ENCODE peak calls at places on chromosomes 3 and 15, in seven cellular contexts. One of them, this sample, is unnamed. For H3K4me1, the result is how much of the 10 kb centered on the place peaks cover.

GRCh38 chr15:30953183-30953582 is 38.2 kb downstream of the MTMR10 start:
- DNase-seq in SK-N-SH: no peak
- DNase-seq in HepG2: no peak
- DNase-seq in HCT116: no peak
- DNase-seq in GM12878: no peak
- DNase-seq in H1: no peak
- DNase-seq in K562: no peak
- DNase-seq in this sample: no peak

GRCh38 chr3:37922721-37923575 is 61.3 kb downstream of the CTDSPL start:
- DNase-seq in SK-N-SH: no peak
- DNase-seq in HepG2: no peak
- DNase-seq in HCT116: no peak
- DNase-seq in GM12878: no peak
- DNase-seq in H1: no peak
- DNase-seq in K562: peak
- DNase-seq in this sample: no peak

GRCh38 chr3:65596511-65597224 is 442.1 kb downstream of the MAGI1 start:
- DNase-seq in SK-N-SH: peak
- DNase-seq in HepG2: no peak
- DNase-seq in HCT116: no peak
- DNase-seq in GM12878: no peak
- DNase-seq in H1: no peak
- DNase-seq in K562: no peak
- DNase-seq in this sample: no peak

GRCh38 chr3:45995370-45996192 is at the start of gene FYCO1:
- DNase-seq in SK-N-SH: peak
- DNase-seq in HepG2: peak
- DNase-seq in HCT116: peak
- DNase-seq in GM12878: peak
- DNase-seq in H1: peak
- DNase-seq in K562: peak
- DNase-seq in this sample: peak

GRCh38 chr3:132395126-132395525 is 22.2 kb upstream of the DNAJC13 start:
- DNase-seq in SK-N-SH: no peak
- DNase-seq in HepG2: no peak
- DNase-seq in HCT116: no peak
- DNase-seq in GM12878: no peak
- DNase-seq in H1: no peak
- DNase-seq in K562: no peak
- DNase-seq in this sample: no peak

GRCh38 chr3:10417849-10418248 is 87.5 kb downstream of the ATP2B2 start:
- DNase-seq in SK-N-SH: peak
- DNase-seq in HepG2: peak
- DNase-seq in HCT116: peak
- DNase-seq in GM12878: no peak
- DNase-seq in H1: no peak
- DNase-seq in K562: peak
- DNase-seq in this sample: no peak

GRCh38 chr3:193909387-193909786 is 226.6 kb upstream of the HES1 start:
- DNase-seq in SK-N-SH: no peak
- DNase-seq in HepG2: no peak
- DNase-seq in HCT116: no peak
- DNase-seq in GM12878: peak
- DNase-seq in H1: no peak
- DNase-seq in K562: no peak
- DNase-seq in this sample: no peak

GRCh38 chr3:18445421-18446066 is 20.4 kb upstream of the SATB1 start:
- DNase-seq in SK-N-SH: peak
- DNase-seq in HepG2: no peak
- DNase-seq in HCT116: no peak
- DNase-seq in GM12878: no peak
- DNase-seq in H1: no peak
- DNase-seq in K562: no peak
- DNase-seq in this sample: no peak

GRCh38 chr3:23239181-23240068 is 36.3 kb downstream of the UBE2E2 start:
- DNase-seq in SK-N-SH: no peak
- DNase-seq in HepG2: no peak
- DNase-seq in HCT116: no peak
- DNase-seq in GM12878: no peak
- DNase-seq in H1: no peak
- DNase-seq in K562: no peak
- DNase-seq in this sample: no peak

GRCh38 chr15:29259233-29259632 is 10.4 kb downstream of the NSMCE3 start:
- DNase-seq in SK-N-SH: no peak
- DNase-seq in HepG2: no peak
- DNase-seq in HCT116: no peak
- DNase-seq in GM12878: no peak
- DNase-seq in H1: no peak
- DNase-seq in K562: peak
- DNase-seq in this sample: no peak

GRCh38 chr15:98609144-98609852 is 39.0 kb upstream of the IGF1R start:
- DNase-seq in SK-N-SH: no peak
- DNase-seq in HepG2: no peak
- DNase-seq in HCT116: peak
- DNase-seq in GM12878: no peak
- DNase-seq in H1: peak
- DNase-seq in K562: no peak
- DNase-seq in this sample: peak

GRCh38 chr3:182490601-182491485 is 302.5 kb upstream of the ATP11B start:
- DNase-seq in SK-N-SH: peak
- DNase-seq in HepG2: peak
- DNase-seq in HCT116: peak
- DNase-seq in GM12878: no peak
- DNase-seq in H1: no peak
- DNase-seq in K562: peak
- DNase-seq in this sample: peak

GRCh38 chr3:195075941-195076875 is 194.8 kb downstream of the XXYLT1 start:
- DNase-seq in SK-N-SH: peak
- DNase-seq in HepG2: no peak
- DNase-seq in HCT116: no peak
- DNase-seq in GM12878: no peak
- DNase-seq in H1: no peak
- DNase-seq in K562: no peak
- DNase-seq in this sample: no peak

GRCh38 chr15:80325206-80325605 is 73.2 kb upstream of the CTXND1 start:
- DNase-seq in SK-N-SH: no peak
- DNase-seq in HepG2: no peak
- DNase-seq in HCT116: no peak
- DNase-seq in GM12878: no peak
- DNase-seq in H1: no peak
- DNase-seq in K562: no peak
- DNase-seq in this sample: no peak

GRCh38 chr15:77144028-77144427 is 73.1 kb upstream of the TSPAN3 start:
- DNase-seq in SK-N-SH: no peak
- DNase-seq in HepG2: no peak
- DNase-seq in HCT116: no peak
- DNase-seq in GM12878: no peak
- DNase-seq in H1: no peak
- DNase-seq in K562: no peak
- DNase-seq in this sample: no peak

GRCh38 chr15:72998226-72998625 is 54.0 kb upstream of the NEO1 start:
- DNase-seq in SK-N-SH: no peak
- DNase-seq in HepG2: no peak
- DNase-seq in HCT116: no peak
- DNase-seq in GM12878: no peak
- DNase-seq in H1: no peak
- DNase-seq in K562: no peak
- DNase-seq in this sample: no peak

GRCh38 chr3:39707314-39707909 is 102.0 kb upstream of the MYRIP start:
- DNase-seq in SK-N-SH: peak
- DNase-seq in HepG2: peak
- DNase-seq in HCT116: peak
- DNase-seq in GM12878: no peak
- DNase-seq in H1: no peak
- DNase-seq in K562: peak
- DNase-seq in this sample: peak

GRCh38 chr15:83848315-83849050 is 194.6 kb downstream of the ADAMTSL3 start:
- DNase-seq in SK-N-SH: no peak
- DNase-seq in HepG2: no peak
- DNase-seq in HCT116: no peak
- DNase-seq in GM12878: no peak
- DNase-seq in H1: no peak
- DNase-seq in K562: no peak
- DNase-seq in this sample: no peak

GRCh38 chr3:46848271-46849097 is 14.8 kb downstream of the MYL3 start:
- DNase-seq in SK-N-SH: no peak
- DNase-seq in HepG2: no peak
- DNase-seq in HCT116: no peak
- DNase-seq in GM12878: no peak
- DNase-seq in H1: no peak
- DNase-seq in K562: peak
- DNase-seq in this sample: peak

GRCh38 chr3:102225407-102226132 is 209.2 kb upstream of the ZPLD1 start:
- DNase-seq in SK-N-SH: peak
- DNase-seq in HepG2: peak
- DNase-seq in HCT116: peak
- DNase-seq in GM12878: peak
- DNase-seq in H1: no peak
- DNase-seq in K562: peak
- DNase-seq in this sample: no peak

GRCh38 chr3:77605308-77605707 is 565.4 kb downstream of the ROBO2 start:
- DNase-seq in SK-N-SH: no peak
- DNase-seq in HepG2: peak
- DNase-seq in HCT116: no peak
- DNase-seq in GM12878: no peak
- DNase-seq in H1: no peak
- DNase-seq in K562: no peak
- DNase-seq in this sample: no peak

GRCh38 chr15:77834276-77834990 is 201.7 kb upstream of the LINGO1 start:
- DNase-seq in SK-N-SH: no peak
- DNase-seq in HepG2: no peak
- DNase-seq in HCT116: no peak
- DNase-seq in GM12878: no peak
- DNase-seq in H1: no peak
- DNase-seq in K562: no peak
- DNase-seq in this sample: no peak

GRCh38 chr3:66276705-66277274 is 56.0 kb downstream of the SLC25A26 start:
- DNase-seq in SK-N-SH: peak
- DNase-seq in HepG2: peak
- DNase-seq in HCT116: peak
- DNase-seq in GM12878: no peak
- DNase-seq in H1: peak
- DNase-seq in K562: peak
- DNase-seq in this sample: peak

GRCh38 chr15:82177291-82178010 is 85.1 kb downstream of the EFL1 start:
- DNase-seq in SK-N-SH: no peak
- DNase-seq in HepG2: no peak
- DNase-seq in HCT116: no peak
- DNase-seq in GM12878: no peak
- DNase-seq in H1: no peak
- DNase-seq in K562: no peak
- DNase-seq in this sample: no peak

GRCh38 chr3:37543692-37544091 is 318.0 kb upstream of the CTDSPL start:
- DNase-seq in SK-N-SH: no peak
- DNase-seq in HepG2: no peak
- DNase-seq in HCT116: no peak
- DNase-seq in GM12878: no peak
- DNase-seq in H1: no peak
- DNase-seq in K562: no peak
- DNase-seq in this sample: no peak

GRCh38 chr3:168093790-168094189 is 1.9 kb downstream of the GOLIM4 start:
- DNase-seq in SK-N-SH: no peak
- DNase-seq in HepG2: no peak
- DNase-seq in HCT116: no peak
- DNase-seq in GM12878: no peak
- DNase-seq in H1: no peak
- DNase-seq in K562: no peak
- DNase-seq in this sample: no peak
- H3K4me1 ChIP-seq in SK-N-SH: under half
- H3K4me1 ChIP-seq in HepG2: half or more
- H3K4me1 ChIP-seq in HCT116: under half
- H3K4me1 ChIP-seq in GM12878: under half
- H3K4me1 ChIP-seq in H1: under half
- H3K4me1 ChIP-seq in K562: under half
- H3K4me1 ChIP-seq in this sample: under half

DNA sequence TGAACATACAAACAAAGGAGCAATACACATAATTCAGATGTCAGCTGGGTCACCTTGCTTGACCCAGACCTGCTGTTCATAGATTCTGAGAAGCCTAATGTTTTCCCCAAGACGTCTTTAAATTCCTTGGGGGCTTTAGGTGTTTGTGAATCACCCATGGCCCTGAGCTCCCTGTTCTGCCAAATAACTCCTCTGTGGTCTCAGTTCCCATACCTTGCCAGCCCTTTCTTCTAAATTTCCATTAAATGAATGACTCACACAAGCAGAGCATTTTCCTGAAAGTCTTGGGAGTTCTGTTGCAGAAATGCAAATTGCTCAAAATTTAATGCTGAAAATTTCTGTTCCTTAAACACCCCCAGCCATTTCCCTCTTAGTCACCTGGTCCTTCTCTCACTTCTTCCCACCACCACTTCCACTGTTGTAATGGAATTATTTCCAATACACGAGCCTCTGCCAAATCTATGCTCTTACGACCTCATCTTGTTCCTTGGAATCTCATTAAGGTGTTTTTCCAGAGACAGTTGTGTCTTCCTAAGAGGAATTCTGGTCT is 33.4 kb upstream of the PSMD6 start:
- DNase-seq in SK-N-SH: no peak
- DNase-seq in HepG2: no peak
- DNase-seq in HCT116: no peak
- DNase-seq in GM12878: no peak
- DNase-seq in H1: no peak
- DNase-seq in K562: no peak
- DNase-seq in this sample: no peak
- TF ChIP-seq YY1 in SK-N-SH: no peak
- TF ChIP-seq YY1 in HepG2: no peak
- TF ChIP-seq YY1 in HCT116: no peak
- TF ChIP-seq YY1 in GM12878: no peak
- TF ChIP-seq YY1 in H1: no peak
- TF ChIP-seq YY1 in K562: no peak
- TF ChIP-seq YY1 in this sample: no peak

DNA sequence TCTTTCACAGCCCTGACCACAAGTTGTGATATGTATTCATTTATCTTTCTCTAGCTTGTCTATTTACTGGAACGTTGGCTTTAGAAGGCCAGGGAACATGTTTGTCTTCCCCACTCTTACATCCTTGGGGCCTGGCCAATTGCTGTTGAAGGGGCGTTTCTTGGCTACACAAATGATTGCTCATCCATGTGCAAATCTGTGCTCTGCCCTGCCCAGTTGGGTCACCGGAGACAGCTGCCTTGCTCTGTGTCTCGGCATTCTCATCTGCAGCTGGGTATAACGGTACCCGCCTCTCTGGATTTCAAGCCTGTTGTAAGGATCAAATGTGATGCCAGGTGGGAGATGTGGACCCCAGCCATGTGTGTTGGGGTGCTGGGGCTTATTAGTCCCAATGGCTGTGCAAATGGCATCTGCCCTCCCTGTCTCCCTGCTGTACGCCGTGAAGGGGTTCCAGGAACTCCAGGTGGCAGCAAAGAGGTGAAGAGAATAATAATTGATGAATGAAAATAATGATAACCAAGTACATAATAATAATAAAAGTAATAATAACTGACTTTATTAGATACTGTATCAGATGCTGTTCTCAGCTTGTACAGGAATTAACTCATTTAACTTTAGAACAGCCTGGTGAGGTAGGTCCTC is 24.1 kb upstream of the TLE3 start:
- DNase-seq in SK-N-SH: no peak
- DNase-seq in HepG2: no peak
- DNase-seq in HCT116: no peak
- DNase-seq in GM12878: no peak
- DNase-seq in H1: no peak
- DNase-seq in K562: no peak
- DNase-seq in this sample: no peak
- H3K4me3 ChIP-seq in SK-N-SH: no peak
- H3K4me3 ChIP-seq in HepG2: no peak
- H3K4me3 ChIP-seq in HCT116: no peak
- H3K4me3 ChIP-seq in GM12878: no peak
- H3K4me3 ChIP-seq in H1: no peak
- H3K4me3 ChIP-seq in K562: no peak
- H3K4me3 ChIP-seq in this sample: no peak

GRCh38 chr15:71883447-71883846 is 73.1 kb downstream of the NR2E3 start:
- DNase-seq in SK-N-SH: no peak
- DNase-seq in HepG2: no peak
- DNase-seq in HCT116: no peak
- DNase-seq in GM12878: peak
- DNase-seq in H1: no peak
- DNase-seq in K562: no peak
- DNase-seq in this sample: no peak
- H3K4me1 ChIP-seq in SK-N-SH: under half
- H3K4me1 ChIP-seq in HepG2: under half
- H3K4me1 ChIP-seq in HCT116: under half
- H3K4me1 ChIP-seq in GM12878: under half
- H3K4me1 ChIP-seq in H1: under half
- H3K4me1 ChIP-seq in K562: under half
- H3K4me1 ChIP-seq in this sample: under half

This sample was measured in NT2/D1.